ENCODE peak calls at places on chromosome 1, in seven cellular contexts. O, P, F, A, K, N and G are unnamed samples.

GRCh38 chr1:165408518-165408917 is 36.4 kb downstream of the RXRG start:
- DNase-seq in N (peak), A (peak), K (no peak), P (no peak), F (peak), O (no peak), G (no peak)

GRCh38 chr1:17013598-17014320 is 2.0 kb upstream of the ATP13A2 start:
- DNase-seq in K (no peak), N (peak), A (no peak), O (no peak), P (no peak), F (no peak), G (no peak)

GRCh38 chr1:95323117-95323516 is 89.1 kb downstream of the RWDD3 start:
- DNase-seq in A (no peak), K (no peak), F (no peak), N (peak), O (no peak), P (no peak), G (no peak)

GRCh38 chr1:64546018-64546417 is 76.1 kb downstream of the CACHD1 start:
- DNase-seq in N (peak), P (no peak), A (no peak), K (no peak), O (no peak), F (no peak), G (no peak)

GRCh38 chr1:93275634-93276295 is 69.9 kb upstream of the DR1 start:
- DNase-seq in F (no peak), K (no peak), P (no peak), N (peak), A (no peak), O (no peak), G (no peak)

GRCh38 chr1:41390573-41390972 is 29.3 kb downstream of the FOXO6 start:
- DNase-seq in A (no peak), K (no peak), F (no peak), N (no peak), O (no peak), P (no peak), G (no peak)

GRCh38 chr1:177360791-177361190 is 190.0 kb downstream of the BRINP2 start:
- DNase-seq in K (no peak), P (no peak), O (no peak), F (no peak), A (no peak), N (no peak), G (no peak)

GRCh38 chr1:199723557-199723956 is 304.0 kb upstream of the NR5A2 start:
- DNase-seq in N (peak), A (no peak), F (no peak), K (no peak), P (no peak), O (peak), G (no peak)

GRCh38 chr1:32045770-32046169 is 27.0 kb upstream of the TMEM39B start:
- DNase-seq in P (no peak), F (no peak), O (no peak), N (no peak), K (no peak), A (no peak), G (no peak)

GRCh38 chr1:21590116-21590905 is 78.8 kb downstream of the RAP1GAP start:
- DNase-seq in F (no peak), O (no peak), A (no peak), P (no peak), N (no peak), K (no peak), G (no peak)

GRCh38 chr1:97243973-97244560 is 522.5 kb downstream of the PTBP2 start:
- DNase-seq in K (no peak), A (no peak), P (no peak), N (peak), O (no peak), F (no peak), G (no peak)

GRCh38 chr1:30737357-30738039 is 14.1 kb upstream of the MATN1 start:
- DNase-seq in O (no peak), N (no peak), K (no peak), A (no peak), F (no peak), P (no peak), G (no peak)

GRCh38 chr1:100284591-100284990 is 18.6 kb downstream of the RTCA start:
- DNase-seq in P (no peak), O (no peak), N (no peak), A (no peak), K (no peak), F (no peak), G (no peak)

GRCh38 chr1:32014937-32015363 is 1.3 kb downstream of the KHDRBS1 start:
- DNase-seq in A (no peak), P (no peak), F (no peak), O (no peak), N (peak), K (no peak), G (no peak)

GRCh38 chr1:1111516-1112236 is 4.2 kb downstream of the C1orf159 start:
- DNase-seq in K (no peak), N (no peak), F (no peak), P (no peak), A (no peak), O (no peak), G (no peak)

GRCh38 chr1:225762002-225762441 is 15.6 kb upstream of the SRP9 start:
- DNase-seq in K (no peak), O (no peak), F (no peak), P (no peak), N (peak), A (no peak), G (no peak)

DNA sequence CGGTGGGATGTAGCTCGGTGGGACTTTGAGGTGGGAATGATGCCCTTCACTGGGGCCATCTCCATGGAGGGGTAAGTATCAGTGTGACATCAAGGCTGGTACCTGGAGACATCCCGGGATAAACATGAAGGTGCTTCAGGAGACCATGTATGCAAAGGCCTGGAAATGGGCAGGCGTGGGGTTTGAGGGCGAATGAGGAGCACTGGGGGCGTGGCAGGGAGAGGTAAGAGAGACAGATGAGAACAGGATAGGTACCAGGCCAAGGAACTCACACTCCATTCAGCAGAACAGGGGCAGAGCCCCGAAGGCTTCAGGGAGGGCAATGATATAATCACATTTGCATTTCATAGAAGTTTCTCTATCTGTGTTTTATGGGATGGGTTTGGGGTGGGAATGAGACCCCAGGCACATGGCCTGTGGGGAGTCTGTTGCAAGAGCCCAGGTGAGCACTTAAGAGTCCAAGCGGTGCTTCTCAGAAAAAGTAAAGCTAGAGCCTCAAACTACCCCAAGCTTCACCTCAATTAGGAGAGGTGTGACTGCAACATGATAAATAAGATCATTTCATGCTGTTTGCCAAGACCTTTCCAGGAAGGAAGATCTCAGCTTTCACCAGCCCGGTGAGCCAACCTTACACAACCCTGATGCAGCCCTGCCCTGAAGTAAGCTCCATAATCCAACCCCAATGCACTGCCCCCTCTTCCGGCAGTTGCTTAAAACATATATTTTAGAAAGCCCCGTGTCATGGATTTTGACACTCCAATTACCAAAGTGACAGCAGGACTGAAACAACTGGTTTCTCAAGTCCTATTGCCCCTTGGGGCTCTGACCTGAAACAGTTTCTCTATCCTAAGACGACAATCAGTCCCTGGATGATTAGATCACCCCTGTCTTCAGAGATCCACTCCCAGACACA is 7.4 kb downstream of the S100A9 start:
- DNase-seq in N (no peak), O (no peak), P (no peak), K (no peak), F (no peak), A (no peak), G (no peak)
- TF ChIP-seq CTCF in N (no peak), O (no peak), P (no peak), K (no peak), F (no peak), A (no peak), G (no peak)

GRCh38 chr1:204141131-204141530 is 10.7 kb downstream of the ETNK2 start:
- DNase-seq in K (no peak), F (no peak), P (no peak), O (no peak), A (no peak), N (no peak), G (no peak)

GRCh38 chr1:204136814-204137213 is 15.0 kb downstream of the ETNK2 start:
- DNase-seq in F (no peak), N (no peak), P (no peak), O (no peak), K (no peak), A (no peak), G (no peak)

GRCh38 chr1:204139952-204140351 is 11.9 kb downstream of the ETNK2 start:
- DNase-seq in O (no peak), A (no peak), K (no peak), F (no peak), N (no peak), P (no peak), G (no peak)

GRCh38 chr1:204142032-204142974 is 9.5 kb downstream of the ETNK2 start:
- DNase-seq in N (no peak), K (no peak), P (no peak), F (no peak), A (no peak), O (no peak), G (no peak)

GRCh38 chr1:204139088-204139487 is 12.8 kb downstream of the ETNK2 start:
- DNase-seq in A (no peak), O (no peak), K (no peak), P (no peak), N (no peak), F (no peak), G (no peak)
- TF ChIP-seq CTCF in A (no peak), O (no peak), K (no peak), P (no peak), N (no peak), F (no peak), G (no peak)

GRCh38 chr1:239308701-239309333 is 77.6 kb upstream of the CHRM3 start:
- DNase-seq in O (no peak), K (no peak), A (peak), F (peak), N (no peak), P (no peak), G (no peak)
- TF ChIP-seq CTCF in O (peak), K (no peak), A (peak), F (peak), N (no peak), P (no peak), G (peak)

GRCh38 chr1:87674791-87675190 is 346.1 kb downstream of the LMO4 start:
- DNase-seq in O (no peak), N (no peak), K (no peak), P (no peak), F (no peak), A (no peak), G (no peak)

GRCh38 chr1:87669671-87670070 is 341.0 kb downstream of the LMO4 start:
- DNase-seq in F (no peak), K (no peak), A (no peak), N (no peak), P (no peak), O (no peak), G (no peak)

GRCh38 chr1:87678221-87678715 is 349.6 kb downstream of the LMO4 start:
- DNase-seq in F (no peak), A (no peak), N (no peak), P (no peak), O (no peak), K (no peak), G (no peak)

GRCh38 chr1:87673748-87674147 is 345.1 kb downstream of the LMO4 start:
- DNase-seq in K (no peak), F (no peak), A (no peak), N (peak), P (no peak), O (no peak), G (no peak)
- TF ChIP-seq CTCF in K (no peak), F (no peak), A (no peak), N (peak), P (no peak), O (peak), G (no peak)

DNA sequence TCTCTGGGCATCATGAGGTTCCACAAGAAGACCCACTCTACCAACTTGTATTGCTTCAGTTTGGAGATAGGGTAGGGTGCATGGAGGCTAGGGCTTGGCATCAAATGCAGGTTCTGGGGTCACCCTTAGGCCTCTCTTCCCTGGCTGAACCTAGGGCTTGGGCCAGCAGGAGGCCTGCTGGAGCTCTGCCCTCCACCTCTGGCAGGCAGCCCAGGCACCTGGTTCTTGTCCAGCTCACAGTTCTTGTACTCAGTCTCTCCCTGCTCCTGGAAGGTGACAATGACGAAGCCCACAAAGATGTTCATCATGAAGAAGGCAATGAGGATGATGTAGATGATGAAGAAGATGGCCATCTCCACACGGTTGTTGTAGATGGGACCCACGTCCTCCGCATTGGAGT is 37.5 kb upstream of the KIF21B start:
- DNase-seq in F (no peak), K (no peak), A (no peak), P (no peak), O (no peak), N (no peak), G (no peak)
- TF ChIP-seq CTCF in F (no peak), K (no peak), A (no peak), P (no peak), O (no peak), N (no peak), G (no peak)

GRCh38 chr1:20109223-20109856 is 10.0 kb downstream of the PLA2G2D start:
- DNase-seq in F (no peak), K (no peak), P (peak), A (no peak), N (no peak), O (no peak), G (no peak)
- TF ChIP-seq CTCF in F (no peak), K (no peak), P (peak), A (no peak), N (no peak), O (no peak), G (no peak)

GRCh38 chr1:239976130-239976968 is 115.3 kb upstream of the FMN2 start:
- DNase-seq in F (peak), N (peak), O (peak), A (peak), K (no peak), P (no peak), G (peak)
- TF ChIP-seq CTCF in F (peak), N (peak), O (peak), A (peak), K (peak), P (peak), G (peak)

GRCh38 chr1:57122031-57122430 is 156.2 kb upstream of the C8B start:
- DNase-seq in P (no peak), F (no peak), A (no peak), K (no peak), O (no peak), N (no peak), G (no peak)

GRCh38 chr1:57127976-57128375 is 162.2 kb upstream of the C8B start:
- DNase-seq in N (no peak), A (no peak), K (no peak), P (no peak), O (no peak), F (no peak), G (no peak)

GRCh38 chr1:57118948-57119637 is 153.3 kb upstream of the C8B start:
- DNase-seq in P (no peak), K (no peak), N (no peak), F (no peak), O (no peak), A (no peak), G (no peak)

GRCh38 chr1:57124170-57124569 is 158.4 kb upstream of the C8B start:
- DNase-seq in F (no peak), O (no peak), K (no peak), A (no peak), N (no peak), P (no peak), G (no peak)

GRCh38 chr1:57124768-57125446 is 159.1 kb upstream of the C8B start:
- DNase-seq in K (no peak), A (no peak), N (peak), O (no peak), P (peak), F (no peak), G (no peak)
- TF ChIP-seq CTCF in K (no peak), A (no peak), N (no peak), O (no peak), P (peak), F (no peak), G (no peak)